ENCODE peak calls at places on chromosomes 2 and 18, in four cellular contexts. E is psoas muscle, T is MM.1S, U is choroid plexus epithelial cell. O is an unnamed sample.

GRCh38 chr2:226185613-226186211 is 613.9 kb downstream of the IRS1 start:
- DNase-seq in E (no peak), T (no peak), U (peak), O (peak)

GRCh38 chr2:10764101-10764785 is 42.8 kb downstream of the ATP6V1C2 start:
- DNase-seq in E (no peak), T (no peak), U (no peak), O (no peak)

GRCh38 chr2:241422350-241422749 is 66.3 kb downstream of the FARP2 start:
- DNase-seq in U (no peak), T (peak), E (no peak), O (no peak)

GRCh38 chr2:36655456-36655855 is 41.1 kb upstream of the VIT start:
- DNase-seq in T (no peak), E (no peak), U (no peak), O (no peak)

GRCh38 chr2:196511258-196511971 is 128.1 kb upstream of the CCDC150 start:
- DNase-seq in T (no peak), E (no peak), U (no peak), O (no peak)

GRCh38 chr2:28688784-28689183 is 62.8 kb upstream of the PPP1CB start:
- DNase-seq in T (no peak), E (no peak), U (no peak), O (no peak)

GRCh38 chr2:199228887-199229819 is 228.6 kb downstream of the SATB2 start:
- DNase-seq in T (no peak), E (no peak), U (peak), O (peak)

GRCh38 chr2:120044336-120044735 is 31.5 kb downstream of the EPB41L5 start:
- DNase-seq in U (no peak), T (no peak), E (no peak), O (no peak)

GRCh38 chr18:49548266-49548665 is 13.6 kb upstream of the LIPG start:
- DNase-seq in E (no peak), U (peak), T (no peak), O (no peak)

GRCh38 chr2:137118140-137118539 is 352.8 kb downstream of the THSD7B start:
- DNase-seq in T (no peak), U (peak), E (no peak), O (no peak)

GRCh38 chr2:221465776-221466175 is 106.3 kb downstream of the EPHA4 start:
- DNase-seq in E (no peak), U (no peak), T (peak), O (no peak)

GRCh38 chr2:101199153-101199810 is 48.1 kb upstream of the TBC1D8 start:
- DNase-seq in T (no peak), U (peak), E (no peak), O (peak)

GRCh38 chr2:180124273-180124881 is 117.3 kb upstream of the CWC22 start:
- DNase-seq in T (peak), U (peak), E (no peak), O (peak)

GRCh38 chr2:232810444-232810843 is 34.1 kb upstream of the KCNJ13 start:
- DNase-seq in T (no peak), E (no peak), U (no peak), O (no peak)

GRCh38 chr2:169363027-169363569 is 764 bp upstream of the LRP2 start:
- DNase-seq in E (no peak), T (no peak), U (peak), O (no peak)

GRCh38 chr2:231308631-231309414 is 86.7 kb upstream of the B3GNT7 start:
- DNase-seq in E (no peak), T (no peak), U (peak), O (peak)

GRCh38 chr2:165369936-165370296 is 99.6 kb upstream of the CSRNP3 start:
- DNase-seq in T (no peak), U (no peak), E (no peak), O (no peak)

GRCh38 chr2:128596453-128597430 is 278.1 kb upstream of the HS6ST1 start:
- DNase-seq in U (no peak), T (no peak), E (no peak), O (no peak)

GRCh38 chr2:201126308-201127127 is 10.6 kb downstream of the CFLAR start:
- DNase-seq in E (no peak), T (peak), U (peak), O (no peak)

GRCh38 chr2:68293024-68293423 is 26.7 kb downstream of the CNRIP1 start:
- DNase-seq in E (no peak), T (no peak), U (no peak), O (no peak)

GRCh38 chr2:106127282-106127771 is 66.8 kb downstream of the UXS1 start:
- DNase-seq in T (no peak), E (no peak), U (peak), O (no peak)

GRCh38 chr2:169291517-169291916 is 70.8 kb downstream of the LRP2 start:
- DNase-seq in U (no peak), T (no peak), E (no peak), O (no peak)

GRCh38 chr18:61664413-61665084 is 228.3 kb downstream of the RNF152 start:
- DNase-seq in T (no peak), U (no peak), E (no peak), O (no peak)

GRCh38 chr2:239443666-239444567 is 43.1 kb upstream of the HDAC4 start:
- DNase-seq in T (no peak), E (no peak), U (no peak), O (peak)

GRCh38 chr2:101339236-101339865 is 30.9 kb upstream of the RNF149 start:
- DNase-seq in U (no peak), E (no peak), T (no peak), O (no peak)

GRCh38 chr2:20221939-20222768 is 2.8 kb downstream of the SDC1 start:
- DNase-seq in E (no peak), T (peak), U (no peak), O (no peak)

GRCh38 chr2:63676135-63676534 is 87.4 kb downstream of the MDH1 start:
- DNase-seq in T (no peak), E (no peak), U (no peak), O (no peak)

GRCh38 chr2:185417111-185417510 is 321.5 kb upstream of the FSIP2 start:
- DNase-seq in E (no peak), T (no peak), U (peak), O (no peak)

GRCh38 chr18:3826021-3826420 is 376.0 kb downstream of the TGIF1 start:
- DNase-seq in E (no peak), T (no peak), U (no peak), O (no peak)

GRCh38 chr2:12587729-12588522 is 128.8 kb upstream of the TRIB2 start:
- DNase-seq in E (peak), U (peak), T (peak), O (peak)

GRCh38 chr2:138893746-138894145 is 113.6 kb upstream of the NXPH2 start:
- DNase-seq in T (no peak), E (no peak), U (no peak), O (no peak)

GRCh38 chr2:50606860-50607259 is 425.1 kb downstream of the NRXN1 start:
- DNase-seq in T (no peak), E (no peak), U (peak), O (no peak)
- TF ChIP-seq CTCF in T (peak), E (no peak), U (peak), O (peak)

DNA sequence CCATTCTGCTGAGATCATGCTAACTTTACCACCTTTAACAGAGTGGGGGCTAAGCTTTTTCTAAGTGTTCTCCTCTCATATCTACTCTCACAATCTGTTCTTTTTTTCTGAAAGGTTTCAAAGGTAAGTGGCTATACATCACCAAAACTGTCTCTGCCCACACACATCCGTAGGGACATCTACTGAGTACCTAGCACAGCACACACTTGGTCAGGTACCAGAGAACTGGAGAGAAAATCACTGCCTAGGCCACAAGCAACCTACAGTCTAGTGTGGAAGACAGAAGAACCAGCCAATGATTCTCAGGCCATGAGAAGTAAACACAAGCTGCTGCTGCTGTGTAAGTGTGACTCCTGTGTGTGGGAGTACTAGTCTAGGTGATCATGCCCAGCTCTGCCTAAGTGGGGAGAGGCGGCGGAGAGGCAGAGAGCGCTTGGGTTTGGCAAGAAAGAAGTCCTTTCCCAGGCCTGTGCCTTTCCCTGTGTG is 176.1 kb upstream of the ZFP36L2 start:
- DNase-seq in T (peak), U (no peak), E (no peak), O (no peak)
- TF ChIP-seq CTCF in T (no peak), U (no peak), E (no peak), O (no peak)

DNA sequence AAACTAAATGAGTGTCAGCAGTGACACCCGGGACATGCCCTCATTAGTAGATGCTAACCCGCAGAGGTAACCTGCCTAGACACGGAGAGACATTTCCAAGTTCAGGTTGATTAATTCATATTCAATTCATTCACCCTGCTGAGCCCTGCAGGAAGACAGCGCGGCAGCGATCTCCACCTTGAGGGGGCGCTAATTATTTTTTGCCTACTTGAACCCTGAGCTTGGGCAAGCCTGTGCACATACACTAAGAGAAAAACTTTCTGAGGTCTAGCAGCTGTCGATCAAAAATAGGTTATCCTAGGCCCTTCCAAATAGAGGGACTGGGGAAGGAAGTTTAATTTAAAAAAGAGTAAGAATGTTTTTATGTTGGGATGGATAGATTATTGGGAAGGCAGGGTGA is 1.3 kb upstream of the LYPD6 start:
- DNase-seq in E (no peak), U (no peak), T (no peak), O (peak)
- TF ChIP-seq CTCF in E (peak), U (peak), T (peak), O (peak)

DNA sequence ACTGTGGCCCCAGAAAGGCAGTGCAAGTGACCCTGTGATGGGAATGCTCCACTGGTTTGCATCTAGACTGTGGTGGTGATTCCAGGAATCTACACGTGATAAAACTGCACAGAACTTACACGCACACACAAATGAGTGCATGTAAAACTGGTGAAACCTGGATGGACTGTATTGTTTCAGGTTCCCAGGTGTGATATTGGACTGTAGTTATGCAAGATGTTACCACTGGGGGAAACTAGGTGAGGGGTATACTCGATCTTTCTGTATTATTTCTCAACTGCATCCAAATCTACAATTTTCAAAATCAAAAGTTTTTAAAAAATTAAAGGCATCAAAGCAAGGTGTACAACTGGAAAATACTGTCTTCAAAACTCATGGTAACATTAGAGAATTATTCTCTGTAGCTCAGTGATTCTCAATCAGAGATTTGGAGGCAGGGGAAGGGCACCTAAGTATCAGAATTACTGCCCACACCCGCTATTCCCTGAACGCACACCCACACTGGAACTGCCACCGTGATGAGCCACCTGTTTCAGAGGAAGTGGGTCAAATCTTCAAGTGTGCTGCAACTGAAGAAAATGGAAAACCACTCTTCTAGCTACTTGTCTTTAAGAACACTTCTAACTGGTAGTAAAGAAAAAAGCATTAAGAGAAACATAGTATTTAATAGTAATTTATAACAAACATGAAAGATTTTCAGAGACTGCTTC is 26.7 kb downstream of the PTPN2 start:
- DNase-seq in T (peak), U (no peak), E (no peak), O (no peak)
- TF ChIP-seq CTCF in T (no peak), U (no peak), E (no peak), O (no peak)

GRCh38 chr18:68288408-68288807 is 426.5 kb downstream of the TMX3 start:
- DNase-seq in E (no peak), U (no peak), T (no peak), O (no peak)
- TF ChIP-seq CTCF in E (no peak), U (no peak), T (no peak), O (no peak)